ENCODE peak calls at places on chromosomes 11 and 22, in nine cellular contexts. Z is fibroblast of pulmonary artery, V is astrocyte of the spinal cord, R is heart left ventricle, Q is psoas muscle, A is transverse colon, D is GM23338, L is kidney, N is mammary epithelial cell. I is an unnamed sample.

GRCh38 chr11:117809236-117810055 is 12.4 kb upstream of the DSCAML1 start:
- DNase-seq in N (peak), Z (peak), V (peak), A (peak), D (peak), L (peak), R (peak), Q (peak), I (peak)

GRCh38 chr11:115590254-115590653 is 86.0 kb upstream of the CADM1 start:
- DNase-seq in L (no peak), Q (no peak), Z (no peak), D (peak), A (no peak), N (no peak), R (no peak), V (no peak), I (no peak)

GRCh38 chr11:68978931-68979591 is 1.7 kb downstream of the MRGPRD start:
- DNase-seq in A (peak), N (no peak), V (no peak), D (no peak), Z (no peak), R (no peak), Q (no peak), L (peak), I (no peak)

GRCh38 chr22:39282642-39283311 is 36.6 kb downstream of the RPL3 start:
- DNase-seq in R (peak), Z (peak), Q (peak), D (no peak), V (no peak), L (no peak), N (no peak), A (no peak), I (no peak)

GRCh38 chr11:31821779-31822574 is 10.9 kb upstream of the PAX6 start:
- DNase-seq in Q (no peak), A (no peak), N (no peak), D (peak), V (no peak), L (no peak), R (no peak), Z (no peak), I (no peak)

GRCh38 chr11:117832511-117832910 is 8.0 kb upstream of the FXYD2 start:
- DNase-seq in Q (no peak), A (peak), V (no peak), L (peak), Z (no peak), N (no peak), R (no peak), D (no peak), I (no peak)

GRCh38 chr22:46073683-46074504 is 76.4 kb upstream of the PPARA start:
- DNase-seq in V (peak), R (peak), N (peak), A (peak), Q (peak), D (no peak), L (peak), Z (peak), I (peak)

GRCh38 chr11:125111341-125112234 is at the start of gene TMEM218:
- DNase-seq in Q (peak), A (peak), R (peak), N (peak), V (peak), Z (peak), L (peak), D (peak), I (peak)

GRCh38 chr11:100004541-100004940 is 682.5 kb upstream of the ARHGAP42 start:
- DNase-seq in Q (no peak), R (no peak), N (no peak), Z (peak), D (no peak), V (no peak), A (no peak), L (no peak), I (no peak)

GRCh38 chr11:74770456-74770855 is 21.8 kb downstream of the RNF169 start:
- DNase-seq in A (no peak), V (peak), Q (no peak), Z (peak), R (no peak), D (no peak), L (no peak), N (no peak), I (no peak)

GRCh38 chr11:134364261-134364660 is 32.5 kb downstream of the GLB1L2 start:
- DNase-seq in D (no peak), Z (no peak), Q (no peak), L (peak), V (no peak), R (no peak), A (no peak), N (no peak), I (no peak)

GRCh38 chr11:46202149-46202548 is 75.3 kb upstream of the CREB3L1 start:
- DNase-seq in D (peak), V (no peak), N (no peak), L (no peak), A (no peak), Z (no peak), Q (no peak), R (no peak), I (no peak)

GRCh38 chr11:84780689-84781293 is 846.4 kb downstream of the DLG2 start:
- DNase-seq in L (no peak), R (no peak), Q (no peak), D (peak), V (peak), N (peak), A (no peak), Z (peak), I (peak)
- TF ChIP-seq CTCF in L (peak), R (peak), Q (peak), D (peak), V (peak), N (peak), A (peak), Z (peak), I (peak)

GRCh38 chr22:31148953-31149627 is 8.8 kb upstream of the PLA2G3 start:
- DNase-seq in Z (peak), R (peak), L (peak), A (peak), Q (peak), V (peak), N (peak), D (peak), I (peak)
- TF ChIP-seq CTCF in Z (no peak), R (peak), L (peak), A (peak), Q (peak), V (peak), N (peak), D (peak), I (peak)

GRCh38 chr22:19477321-19478085 is 1.5 kb downstream of the UFD1 start:
- DNase-seq in Q (no peak), Z (peak), V (peak), N (no peak), R (no peak), L (no peak), A (no peak), D (no peak), I (peak)
- TF ChIP-seq CTCF in Q (no peak), Z (peak), V (peak), N (peak), R (no peak), L (peak), A (no peak), D (no peak), I (peak)

DNA sequence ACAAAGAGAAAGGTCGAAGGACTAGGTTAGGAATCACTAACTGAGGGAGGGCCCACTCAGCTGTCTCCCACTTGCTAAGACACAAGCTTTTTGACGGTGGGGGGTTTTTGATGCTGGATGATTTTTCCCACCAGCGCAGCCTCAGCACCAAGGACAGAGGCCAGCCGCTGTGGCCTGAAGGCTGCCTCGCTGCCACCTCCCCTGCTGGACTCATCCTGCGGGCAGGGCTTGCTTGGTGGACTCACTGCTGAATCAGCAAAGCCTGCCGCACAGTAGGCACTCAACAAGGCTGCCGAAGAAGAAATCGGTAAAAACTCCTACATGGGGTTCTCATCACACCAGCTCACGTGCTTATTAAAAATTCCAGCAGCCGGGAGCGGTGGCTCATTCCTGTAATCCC is 2.6 kb downstream of the ALG12 start:
- DNase-seq in D (peak), Q (peak), A (no peak), N (no peak), Z (no peak), V (no peak), R (no peak), L (peak), I (no peak)
- TF ChIP-seq CTCF in D (no peak), Q (no peak), A (no peak), N (no peak), Z (no peak), V (no peak), R (no peak), L (no peak), I (no peak)

GRCh38 chr11:82901165-82901938 is at the start of gene DDIAS:
- DNase-seq in V (peak), A (peak), N (peak), Z (peak), L (peak), R (peak), D (peak), Q (peak), I (peak)
- TF ChIP-seq CTCF in V (no peak), A (no peak), N (no peak), Z (no peak), L (no peak), R (no peak), D (no peak), Q (no peak), I (no peak)

GRCh38 chr11:7572001-7572712 is 58.4 kb downstream of the PPFIBP2 start:
- DNase-seq in L (no peak), Q (no peak), V (no peak), D (peak), N (no peak), Z (no peak), A (no peak), R (no peak), I (no peak)
- TF ChIP-seq CTCF in L (no peak), Q (no peak), V (no peak), D (no peak), N (no peak), Z (no peak), A (no peak), R (no peak), I (no peak)

GRCh38 chr11:130160460-130161090 is 993 bp downstream of the ST14 start:
- DNase-seq in Z (no peak), L (no peak), Q (no peak), V (no peak), D (peak), N (peak), R (no peak), A (no peak), I (no peak)
- TF ChIP-seq CTCF in Z (no peak), L (no peak), Q (no peak), V (no peak), D (no peak), N (no peak), R (no peak), A (no peak), I (no peak)

GRCh38 chr22:43170131-43170480 is 16.8 kb downstream of the TTLL12 start:
- DNase-seq in Q (no peak), L (peak), A (no peak), Z (no peak), R (no peak), N (no peak), V (no peak), D (no peak), I (no peak)
- TF ChIP-seq CTCF in Q (no peak), L (no peak), A (no peak), Z (no peak), R (no peak), N (no peak), V (no peak), D (no peak), I (no peak)